ENCODE peak calls at places on chromosomes 3 and 15, in eight cellular contexts. F, D, P, Y, E, H, K and R are unnamed samples. For H3K4me1, the result is how much of the 10 kb centered on the place peaks cover.

GRCh38 chr3:61315874-61316273 is 64.6 kb upstream of the FHIT start:
- DNase-seq in H (no peak), F (no peak), Y (no peak), E (no peak), D (no peak), K (peak), P (no peak), R (no peak)

GRCh38 chr3:52281980-52282801 is 3.7 kb upstream of the WDR82 start:
- DNase-seq in D (no peak), H (no peak), K (no peak), E (no peak), F (no peak), P (peak), Y (peak), R (no peak)

GRCh38 chr3:135084404-135084803 is 289.3 kb downstream of the EPHB1 start:
- DNase-seq in D (no peak), P (no peak), E (peak), Y (no peak), K (peak), H (no peak), F (no peak), R (no peak)

GRCh38 chr3:127900536-127900935 is 14.5 kb upstream of the KBTBD12 start:
- DNase-seq in H (no peak), P (no peak), F (no peak), K (no peak), Y (no peak), E (no peak), D (no peak), R (no peak)

GRCh38 chr3:152769523-152769922 is 65.4 kb upstream of the P2RY1 start:
- DNase-seq in E (no peak), D (no peak), F (no peak), P (no peak), Y (no peak), H (no peak), K (no peak), R (no peak)

GRCh38 chr15:58554758-58555157 is 123.0 kb downstream of the LIPC start:
- DNase-seq in H (no peak), D (no peak), K (no peak), F (peak), Y (no peak), P (no peak), E (no peak), R (no peak)

GRCh38 chr15:69074843-69075224 is 60.3 kb downstream of the NOX5 start:
- DNase-seq in H (peak), D (no peak), Y (no peak), K (no peak), E (peak), P (no peak), F (no peak), R (no peak)

GRCh38 chr15:67117356-67117755 is 52.0 kb downstream of the SMAD3 start:
- DNase-seq in E (no peak), H (no peak), F (no peak), Y (no peak), D (peak), P (no peak), K (no peak), R (no peak)

GRCh38 chr15:70795311-70795665 is 31.9 kb upstream of the UACA start:
- DNase-seq in Y (no peak), E (no peak), H (peak), K (no peak), P (no peak), D (no peak), F (no peak), R (no peak)

GRCh38 chr3:23712656-23713559 is 92.8 kb upstream of the UBE2E1 start:
- DNase-seq in Y (no peak), P (no peak), E (peak), K (peak), F (peak), D (peak), H (no peak), R (peak)

GRCh38 chr3:188487652-188488051 is 333.7 kb downstream of the LPP start:
- DNase-seq in Y (no peak), E (no peak), F (no peak), H (no peak), K (no peak), D (no peak), P (no peak), R (no peak)

GRCh38 chr15:51931638-51932037 is 39.9 kb downstream of the LEO1 start:
- DNase-seq in D (no peak), Y (no peak), P (no peak), F (peak), K (no peak), H (no peak), E (no peak), R (no peak)

GRCh38 chr3:141933421-141934300 is 57.2 kb downstream of the ATP1B3 start:
- DNase-seq in H (no peak), F (peak), E (no peak), K (no peak), Y (no peak), P (no peak), D (no peak), R (no peak)

DNA sequence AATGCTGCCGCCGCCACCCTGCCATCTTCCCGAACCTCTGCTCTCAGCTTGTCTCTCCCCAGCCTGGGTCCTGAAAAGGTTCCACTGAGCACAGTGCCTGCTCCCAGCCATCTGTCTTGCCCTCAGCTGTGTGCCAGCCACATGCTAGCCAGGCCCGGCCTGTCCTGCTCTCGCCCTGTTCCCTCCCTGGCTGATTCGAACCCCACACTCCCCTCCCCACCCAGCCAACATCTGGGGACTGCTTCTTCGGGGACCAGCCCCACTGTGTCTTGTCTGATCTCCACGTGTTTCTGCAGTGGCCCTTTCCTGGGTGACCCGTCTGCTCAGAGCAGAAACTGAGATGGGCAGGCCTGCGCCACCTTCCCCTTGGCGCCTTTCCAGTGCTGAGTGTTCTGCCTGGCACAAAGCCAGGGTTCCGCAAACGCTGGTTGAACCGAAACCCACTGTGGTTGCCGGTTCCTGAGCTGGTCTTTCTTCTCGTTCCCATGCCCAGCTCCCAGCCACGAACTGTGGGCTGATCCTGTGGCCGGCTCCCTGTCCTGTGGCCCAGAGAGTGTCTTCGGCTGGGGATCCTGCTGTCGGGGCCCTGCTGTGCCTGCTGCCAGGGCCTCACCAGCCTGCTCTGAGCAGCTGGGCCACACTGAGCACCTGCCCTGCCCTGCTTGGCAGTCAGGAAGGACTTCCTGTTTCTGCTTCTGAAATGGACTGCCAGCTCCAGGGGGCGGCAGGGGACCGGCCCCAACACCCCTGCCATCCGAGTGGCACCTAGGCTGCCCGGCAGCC is 62.7 kb upstream of the KLF13 start:
- DNase-seq in E (peak), P (peak), D (peak), F (peak), Y (peak), H (peak), K (peak), R (peak)
- TF ChIP-seq CTCF in E (no peak), P (no peak), D (no peak), F (no peak), Y (no peak), H (no peak), K (no peak), R (no peak)

GRCh38 chr3:16510620-16511319 is 2.7 kb downstream of the RFTN1 start:
- DNase-seq in F (no peak), P (no peak), D (no peak), H (no peak), E (no peak), Y (no peak), K (no peak), R (no peak)

GRCh38 chr3:16509721-16510619 is 3.5 kb downstream of the RFTN1 start:
- DNase-seq in H (no peak), D (no peak), F (no peak), K (peak), E (no peak), Y (no peak), P (peak), R (no peak)

GRCh38 chr3:16512435-16513140 is 911 bp downstream of the RFTN1 start:
- DNase-seq in P (peak), K (peak), F (peak), H (no peak), Y (peak), E (no peak), D (peak), R (no peak)

GRCh38 chr3:16513141-16514020 is at the start of gene RFTN1:
- DNase-seq in Y (peak), D (peak), P (peak), K (peak), F (no peak), E (peak), H (no peak), R (no peak)

GRCh38 chr3:16511561-16512434 is 1.7 kb downstream of the RFTN1 start:
- DNase-seq in P (peak), D (peak), H (no peak), E (no peak), Y (peak), F (peak), K (peak), R (peak)
- H3K4me1 ChIP-seq in P (under half), D (half or more), H (under half), E (under half), Y (half or more), F (under half), K (half or more), R (under half)

GRCh38 chr3:94249491-94250079 is 186.7 kb downstream of the NSUN3 start:
- DNase-seq in E (peak), D (peak), Y (peak), P (peak), K (peak), H (no peak), F (peak), R (peak)
- TF ChIP-seq CTCF in E (peak), D (peak), Y (peak), P (peak), K (peak), H (peak), F (peak), R (peak)

GRCh38 chr3:179181993-179182551 is 33.9 kb downstream of the PIK3CA start:
- DNase-seq in E (no peak), K (no peak), H (no peak), F (no peak), D (no peak), Y (no peak), P (no peak), R (no peak)

GRCh38 chr3:179181021-179181472 is 32.9 kb downstream of the PIK3CA start:
- DNase-seq in E (no peak), D (no peak), F (no peak), P (no peak), H (no peak), Y (no peak), K (no peak), R (no peak)

GRCh38 chr3:179179256-179179655 is 31.1 kb downstream of the PIK3CA start:
- DNase-seq in H (no peak), Y (no peak), K (no peak), P (no peak), E (no peak), D (no peak), F (no peak), R (no peak)

GRCh38 chr3:179177611-179178010 is 29.5 kb downstream of the PIK3CA start:
- DNase-seq in K (no peak), E (no peak), Y (no peak), D (no peak), F (no peak), P (no peak), H (no peak), R (no peak)

DNA sequence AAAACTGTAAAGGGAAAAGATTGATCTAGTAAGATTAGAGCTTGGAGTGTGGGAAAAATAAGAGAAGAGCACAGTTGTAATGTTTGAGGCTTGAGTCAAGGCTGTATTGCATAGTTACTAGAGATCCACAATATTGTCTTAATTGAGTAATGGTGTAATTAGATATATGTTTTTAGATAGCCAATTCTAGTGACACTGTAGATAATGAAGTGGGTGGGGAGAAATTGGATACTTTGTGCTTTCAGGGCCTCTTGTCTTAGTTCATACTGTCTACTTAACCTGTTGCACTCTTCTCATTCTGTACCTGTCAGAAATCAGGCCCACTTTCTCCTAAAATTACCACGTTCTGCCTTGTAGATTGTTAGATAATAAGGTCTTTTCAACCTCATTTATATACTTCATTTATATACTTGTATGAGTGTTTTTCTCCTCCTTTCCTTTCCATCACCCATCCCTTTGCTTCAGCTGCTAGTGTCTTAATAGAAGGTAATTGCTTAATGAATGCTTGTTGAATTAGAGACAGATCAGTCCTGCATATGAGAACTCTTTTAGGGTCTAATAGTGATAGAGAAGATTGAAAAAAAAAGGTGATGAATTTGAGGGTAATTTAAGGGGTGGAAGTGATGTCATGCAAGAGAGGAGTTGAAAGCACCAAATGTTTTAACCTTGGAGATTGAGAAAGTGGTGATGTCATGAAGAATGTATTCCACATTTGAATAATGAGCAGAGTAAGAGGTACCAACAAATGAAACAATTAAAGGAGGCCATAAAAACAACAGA is 32.0 kb downstream of the PIK3CA start:
- DNase-seq in P (no peak), D (no peak), E (no peak), K (no peak), H (no peak), F (no peak), Y (no peak), R (no peak)
- H3K4me1 ChIP-seq in P (under half), D (half or more), E (under half), K (under half), H (under half), F (under half), Y (under half), R (under half)

GRCh38 chr3:46438831-46439230 is 25.9 kb downstream of the LTF start:
- DNase-seq in Y (no peak), F (no peak), E (no peak), P (no peak), D (no peak), H (no peak), K (no peak), R (no peak)

GRCh38 chr3:46447535-46447934 is 17.2 kb downstream of the LTF start:
- DNase-seq in H (no peak), K (no peak), D (no peak), P (no peak), E (no peak), Y (no peak), F (no peak), R (no peak)

GRCh38 chr3:46448721-46449120 is 16.0 kb downstream of the LTF start:
- DNase-seq in P (no peak), E (no peak), Y (no peak), F (no peak), K (no peak), D (no peak), H (no peak), R (no peak)

GRCh38 chr3:46440531-46441294 is 24.0 kb downstream of the LTF start:
- DNase-seq in H (no peak), D (no peak), P (peak), E (no peak), Y (peak), K (no peak), F (no peak), R (no peak)

DNA sequence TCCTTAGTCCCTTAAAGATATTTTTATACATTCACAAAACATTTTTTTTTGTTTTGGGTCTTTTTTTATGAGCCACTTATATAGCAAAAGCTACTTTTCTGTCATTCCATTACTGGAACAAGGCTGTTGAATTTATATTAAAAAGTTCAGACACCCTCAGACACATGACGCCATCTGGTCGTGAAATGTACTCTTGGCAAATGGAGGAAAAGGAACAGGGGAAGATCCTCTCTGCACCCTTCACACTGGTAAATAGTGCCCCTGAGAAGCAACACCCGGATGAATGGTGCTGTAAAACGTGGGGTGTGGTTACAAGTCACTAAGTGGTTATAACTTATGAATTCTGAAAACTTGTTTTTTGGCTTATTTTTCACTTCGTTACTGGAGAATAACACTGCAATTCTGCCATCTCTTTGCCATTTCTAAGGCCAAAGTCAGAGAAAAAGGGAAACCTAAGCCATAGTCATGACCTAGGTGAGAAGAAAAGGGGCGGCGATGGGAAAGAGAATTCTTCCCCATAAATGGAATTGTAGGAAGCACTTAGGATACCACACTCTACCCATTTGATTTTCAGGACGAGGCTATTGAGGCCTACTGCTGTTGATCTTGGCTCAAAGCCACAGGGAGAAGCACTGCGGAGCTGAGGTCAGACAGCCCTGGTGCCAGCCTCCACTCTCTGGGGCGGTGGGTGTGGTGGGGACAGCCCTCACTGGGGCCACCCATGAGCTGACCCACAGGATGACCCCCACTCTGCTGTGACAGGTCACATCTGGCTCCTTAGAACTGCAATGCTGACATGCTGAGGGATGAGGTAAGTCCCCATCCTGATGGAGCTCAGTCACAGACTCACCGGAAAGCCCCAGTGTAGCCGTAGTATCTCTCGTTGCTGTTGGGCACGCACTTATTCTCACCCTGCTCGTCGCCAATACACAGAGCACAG is 21.8 kb downstream of the LTF start:
- DNase-seq in K (peak), E (peak), P (peak), H (no peak), Y (no peak), D (no peak), F (peak), R (no peak)
- TF ChIP-seq CTCF in K (no peak), E (peak), P (peak), H (peak), Y (no peak), D (peak), F (peak), R (peak)

GRCh38 chr3:148889828-148890227 is 24.7 kb downstream of the CPA3 start:
- DNase-seq in H (no peak), P (no peak), E (no peak), K (no peak), F (no peak), D (no peak), Y (no peak), R (no peak)
- H3K4me1 ChIP-seq in H (under half), P (under half), E (under half), K (under half), F (under half), D (under half), Y (under half), R (under half)

DNA sequence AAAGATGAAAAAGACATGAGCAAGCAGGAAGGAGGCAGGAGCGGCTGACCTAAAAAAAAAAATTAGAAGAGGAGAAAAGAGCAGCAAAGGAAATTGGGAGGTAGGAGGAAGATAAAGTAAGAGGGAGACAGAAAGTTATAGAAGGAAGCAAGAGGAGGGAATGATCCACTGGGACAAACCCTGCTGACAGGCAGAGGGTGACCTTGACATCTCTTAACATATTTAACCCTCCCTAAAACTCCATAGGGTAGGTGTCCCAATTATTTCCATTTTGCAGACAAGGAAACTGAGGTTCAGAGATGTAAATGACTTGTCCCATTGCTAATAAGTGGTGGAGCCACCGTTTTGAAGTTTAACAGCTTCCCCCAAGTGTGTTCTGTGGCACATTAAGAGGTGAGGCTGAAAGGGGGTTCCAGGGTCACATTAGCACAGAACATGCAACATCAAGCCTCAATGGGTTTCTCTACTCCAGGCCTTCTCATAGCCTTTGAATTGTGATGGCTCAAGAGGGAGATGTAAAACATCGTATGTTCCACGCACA is 37.4 kb upstream of the PRICKLE2 start:
- DNase-seq in Y (no peak), P (no peak), E (no peak), D (no peak), K (no peak), H (no peak), F (no peak), R (no peak)
- TF ChIP-seq CTCF in Y (no peak), P (no peak), E (no peak), D (no peak), K (no peak), H (no peak), F (no peak), R (no peak)